ENCODE peak calls at places on chromosome 17, in four cellular contexts. One of them, this sample, is unnamed.

GRCh38 chr17:36600936-36601302 is 464 bp upstream of the MRM1 start:
- DNase-seq in suprapubic skin: no peak
- DNase-seq in transverse colon: no peak
- DNase-seq in A549: peak; percentile 19
- DNase-seq in this sample: no peak

GRCh38 chr17:977163-977562 is 2.4 kb downstream of the NXN start:
- DNase-seq in suprapubic skin: no peak
- DNase-seq in transverse colon: no peak
- DNase-seq in A549: no peak
- DNase-seq in this sample: no peak

GRCh38 chr17:47856830-47857229 is 5.9 kb upstream of the SP6 start:
- DNase-seq in suprapubic skin: no peak
- DNase-seq in transverse colon: no peak
- DNase-seq in A549: no peak
- DNase-seq in this sample: no peak

GRCh38 chr17:18139949-18140348 is 31.4 kb downstream of the MYO15A start:
- DNase-seq in suprapubic skin: no peak
- DNase-seq in transverse colon: no peak
- DNase-seq in A549: peak; percentile 57
- DNase-seq in this sample: no peak

GRCh38 chr17:56319531-56319930 is 166.3 kb downstream of the ANKFN1 start:
- DNase-seq in suprapubic skin: no peak
- DNase-seq in transverse colon: no peak
- DNase-seq in A549: peak; percentile 64
- DNase-seq in this sample: no peak

GRCh38 chr17:20071824-20072691 is 62.9 kb downstream of the SPECC1 start:
- DNase-seq in suprapubic skin: no peak
- DNase-seq in transverse colon: no peak
- DNase-seq in A549: no peak
- DNase-seq in this sample: no peak

GRCh38 chr17:82385559-82386255 is 14.1 kb downstream of the UTS2R start:
- DNase-seq in suprapubic skin: no peak
- DNase-seq in transverse colon: no peak
- DNase-seq in A549: no peak
- DNase-seq in this sample: no peak

GRCh38 chr17:45823598-45823997 is 21.1 kb upstream of the SPPL2C start:
- DNase-seq in suprapubic skin: no peak
- DNase-seq in transverse colon: no peak
- DNase-seq in A549: no peak
- DNase-seq in this sample: no peak

GRCh38 chr17:30950669-30951399 is 20.0 kb upstream of the RNF135 start:
- DNase-seq in suprapubic skin: no peak
- DNase-seq in transverse colon: peak; percentile 91
- DNase-seq in A549: peak; percentile 81
- DNase-seq in this sample: no peak

GRCh38 chr17:27915715-27916114 is 22.6 kb upstream of the LYRM9 start:
- DNase-seq in suprapubic skin: no peak
- DNase-seq in transverse colon: no peak
- DNase-seq in A549: no peak
- DNase-seq in this sample: no peak

GRCh38 chr17:21251611-21252010 is 1.6 kb downstream of the NATD1 start:
- DNase-seq in suprapubic skin: no peak
- DNase-seq in transverse colon: no peak
- DNase-seq in A549: no peak
- DNase-seq in this sample: no peak

GRCh38 chr17:64115871-64116534 is 13.9 kb downstream of the ERN1 start:
- DNase-seq in suprapubic skin: no peak
- DNase-seq in transverse colon: no peak
- DNase-seq in A549: peak; percentile 34
- DNase-seq in this sample: no peak

GRCh38 chr17:74527756-74528155 is 3.5 kb downstream of the CD300LB start:
- DNase-seq in suprapubic skin: peak; percentile 29
- DNase-seq in transverse colon: no peak
- DNase-seq in A549: no peak
- DNase-seq in this sample: peak; percentile 12

GRCh38 chr17:15963670-15964110 is 18.8 kb downstream of the ADORA2B start:
- DNase-seq in suprapubic skin: no peak
- DNase-seq in transverse colon: no peak
- DNase-seq in A549: peak; percentile 65
- DNase-seq in this sample: no peak

GRCh38 chr17:33927732-33928133 is 327.4 kb upstream of the CCL2 start:
- DNase-seq in suprapubic skin: no peak
- DNase-seq in transverse colon: no peak
- DNase-seq in A549: no peak
- DNase-seq in this sample: no peak

GRCh38 chr17:14429084-14429483 is 128.2 kb downstream of the HS3ST3B1 start:
- DNase-seq in suprapubic skin: no peak
- DNase-seq in transverse colon: no peak
- DNase-seq in A549: no peak
- DNase-seq in this sample: no peak

GRCh38 chr17:38456031-38456815 is 28.0 kb downstream of the ARHGAP23 start:
- DNase-seq in suprapubic skin: no peak
- DNase-seq in transverse colon: no peak
- DNase-seq in A549: no peak
- DNase-seq in this sample: no peak

GRCh38 chr17:44920565-44920940 is 5.3 kb upstream of the GFAP start:
- DNase-seq in suprapubic skin: peak; percentile 46
- DNase-seq in transverse colon: peak; percentile 1
- DNase-seq in A549: no peak
- DNase-seq in this sample: peak; percentile 43

GRCh38 chr17:34974794-34975428 is 5.4 kb upstream of the LIG3 start:
- DNase-seq in suprapubic skin: no peak
- DNase-seq in transverse colon: no peak
- DNase-seq in A549: no peak
- DNase-seq in this sample: no peak

GRCh38 chr17:61570118-61570517 is 20.9 kb downstream of the NACA2 start:
- DNase-seq in suprapubic skin: no peak
- DNase-seq in transverse colon: no peak
- DNase-seq in A549: peak; percentile 61
- DNase-seq in this sample: no peak

GRCh38 chr17:50177476-50177875 is 11.7 kb downstream of the SGCA start:
- DNase-seq in suprapubic skin: no peak
- DNase-seq in transverse colon: no peak
- DNase-seq in A549: no peak
- DNase-seq in this sample: no peak
- TF ChIP-seq POLR2A in suprapubic skin: no peak
- TF ChIP-seq POLR2A in transverse colon: no peak
- TF ChIP-seq POLR2A in A549: no peak
- TF ChIP-seq POLR2A in this sample: no peak

GRCh38 chr17:66676421-66676820 is 158.5 kb upstream of the CACNG5 start:
- DNase-seq in suprapubic skin: peak; percentile 70
- DNase-seq in transverse colon: peak; percentile 89
- DNase-seq in A549: peak; percentile 92
- DNase-seq in this sample: peak; percentile 85
- H3K4me1 ChIP-seq in suprapubic skin: peaks cover 38% of the 10 kb centered on the region
- H3K4me1 ChIP-seq in transverse colon: peaks cover 33% of the 10 kb centered on the region
- H3K4me1 ChIP-seq in A549: peaks cover 53% of the 10 kb centered on the region
- H3K4me1 ChIP-seq in this sample: no peaks in the 10 kb centered on the region

GRCh38 chr17:16969931-16970906 is 1.7 kb downstream of the TNFRSF13B start:
- DNase-seq in suprapubic skin: no peak
- DNase-seq in transverse colon: peak; percentile 46
- DNase-seq in A549: no peak
- DNase-seq in this sample: no peak
- TF ChIP-seq POLR2A in suprapubic skin: no peak
- TF ChIP-seq POLR2A in transverse colon: no peak
- TF ChIP-seq POLR2A in A549: no peak
- TF ChIP-seq POLR2A in this sample: no peak

DNA sequence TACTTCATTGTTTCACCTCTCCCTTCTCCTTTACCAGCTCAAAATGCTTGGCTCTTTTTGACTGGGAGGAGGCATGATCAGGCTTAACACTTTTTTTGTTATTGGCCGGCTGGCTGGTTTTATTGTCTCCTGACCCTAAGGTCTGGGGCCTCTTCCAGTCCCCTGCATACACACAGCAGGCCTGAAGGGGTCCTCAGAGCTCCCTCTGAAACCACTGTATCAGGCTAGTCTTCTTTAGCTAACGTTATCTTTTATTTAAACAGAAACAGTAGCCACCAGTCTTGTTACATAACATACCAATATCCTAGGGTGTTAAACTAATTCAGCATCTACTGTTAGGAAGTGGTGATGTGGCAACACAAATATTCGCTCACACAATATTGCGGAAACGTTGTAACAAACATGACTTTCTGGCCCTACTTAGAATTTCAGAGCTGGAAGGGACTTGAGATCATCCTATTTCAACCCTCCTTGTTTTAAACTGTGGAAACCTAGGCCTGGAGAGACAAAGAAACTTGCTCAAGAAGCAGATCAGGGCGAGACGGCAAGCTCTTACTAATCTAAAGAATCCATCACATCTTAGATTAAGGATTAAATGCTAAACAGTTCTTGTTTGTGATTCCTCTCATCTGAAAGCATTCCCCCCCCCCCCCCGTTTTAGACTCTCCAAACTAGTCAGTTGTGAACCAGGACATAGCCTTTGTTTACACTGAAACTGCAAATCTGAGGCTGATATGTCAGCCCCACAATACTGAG is 1.7 kb upstream of the YPEL2 start:
- DNase-seq in suprapubic skin: peak; percentile 79
- DNase-seq in transverse colon: peak; percentile 66
- DNase-seq in A549: peak; percentile 79
- DNase-seq in this sample: peak; percentile 61
- H3K4me1 ChIP-seq in suprapubic skin: peaks cover 57% of the 10 kb centered on the region
- H3K4me1 ChIP-seq in transverse colon: peaks cover 38% of the 10 kb centered on the region
- H3K4me1 ChIP-seq in A549: peaks cover 40% of the 10 kb centered on the region
- H3K4me1 ChIP-seq in this sample: peaks cover 42% of the 10 kb centered on the region

DNA sequence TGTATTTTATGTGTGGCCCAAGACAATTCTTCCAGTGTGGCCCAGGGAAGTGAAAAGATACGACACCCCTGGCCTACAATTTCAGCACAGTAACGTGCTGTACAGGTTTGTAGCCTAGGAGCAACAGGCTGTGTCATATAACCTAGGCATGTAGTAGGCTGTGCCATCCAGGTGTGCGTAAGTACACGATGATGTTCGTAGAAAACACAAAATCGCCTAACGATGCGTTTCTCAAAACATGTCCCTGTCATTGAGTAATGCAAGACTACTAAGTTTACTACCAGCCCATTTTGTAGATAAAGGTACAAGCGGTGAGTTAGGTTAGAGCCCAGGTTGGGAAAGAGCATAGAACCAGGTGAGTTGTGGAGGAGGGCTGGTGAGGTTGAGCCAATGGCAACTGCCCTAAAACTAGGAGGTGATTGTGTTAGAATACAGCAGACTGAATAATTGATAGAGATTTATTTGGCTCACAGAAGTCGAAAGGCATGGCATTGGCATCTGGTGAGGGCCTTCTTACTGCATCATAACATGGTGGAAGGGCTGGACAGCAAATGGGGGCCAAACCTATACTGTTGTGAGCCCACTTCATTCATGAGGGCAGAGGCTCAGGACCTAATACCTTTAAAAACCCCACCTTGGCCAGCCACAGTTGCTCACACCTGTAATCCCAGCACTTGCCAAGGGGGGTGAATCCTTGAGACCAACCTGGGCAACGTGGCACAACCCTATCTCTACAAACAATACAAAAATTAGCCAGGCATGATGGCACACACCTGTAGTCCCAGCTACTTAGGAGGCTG is 4.2 kb downstream of the EIF1 start:
- DNase-seq in suprapubic skin: no peak
- DNase-seq in transverse colon: no peak
- DNase-seq in A549: peak; percentile 43
- DNase-seq in this sample: no peak
- TF ChIP-seq POLR2A in suprapubic skin: no peak
- TF ChIP-seq POLR2A in transverse colon: no peak
- TF ChIP-seq POLR2A in A549: no peak
- TF ChIP-seq POLR2A in this sample: no peak

This sample was measured in Peyer's patch.